ENCODE peak calls at places on chromosomes 6 and 20, in seven cellular contexts. Z is CD8-positive, alpha-beta T cell; L is body of pancreas; X is skeletal muscle cell; H is cardiac fibroblast; U is HL-60; S is lung. T is an unnamed sample.

GRCh38 chr6:161963181-161963580 is 689.3 kb upstream of the AGPAT4 start:
- DNase-seq in S (no peak), X (no peak), L (no peak), H (no peak), Z (no peak), U (no peak), T (no peak)

GRCh38 chr6:114055758-114056157 is 84.8 kb upstream of the HDAC2 start:
- DNase-seq in S (no peak), Z (no peak), X (no peak), U (no peak), L (no peak), H (no peak), T (no peak)

GRCh38 chr20:62243906-62244515 is 5.7 kb downstream of the OSBPL2 start:
- DNase-seq in X (no peak), S (no peak), H (no peak), U (no peak), Z (no peak), L (peak), T (no peak)

GRCh38 chr6:73832313-73832712 is 136.3 kb downstream of the CD109 start:
- DNase-seq in U (no peak), H (peak), S (no peak), L (no peak), Z (no peak), X (peak), T (no peak)

GRCh38 chr20:47438464-47439381 is 63.0 kb upstream of the NCOA3 start:
- DNase-seq in U (no peak), Z (no peak), S (peak), H (no peak), L (no peak), X (no peak), T (no peak)

GRCh38 chr6:12653396-12653910 is 63.1 kb upstream of the PHACTR1 start:
- DNase-seq in Z (no peak), L (no peak), U (no peak), S (no peak), X (peak), H (no peak), T (no peak)

GRCh38 chr6:10429638-10430427 is 15.0 kb upstream of the TFAP2A start:
- DNase-seq in S (no peak), X (no peak), H (peak), U (no peak), L (peak), Z (no peak), T (peak)

GRCh38 chr6:5937516-5937915 is 69.2 kb downstream of the NRN1 start:
- DNase-seq in U (no peak), H (no peak), S (no peak), L (no peak), X (no peak), Z (no peak), T (no peak)

GRCh38 chr6:134746125-134746524 is 203.8 kb downstream of the ALDH8A1 start:
- DNase-seq in L (no peak), H (no peak), U (no peak), X (no peak), Z (no peak), S (no peak), T (no peak)

GRCh38 chr20:19785173-19785799 is 27.2 kb downstream of the RIN2 start:
- DNase-seq in X (peak), S (no peak), L (no peak), U (no peak), H (peak), Z (no peak), T (no peak)

GRCh38 chr6:40794581-40794980 is 207.4 kb upstream of the LRFN2 start:
- DNase-seq in X (no peak), U (no peak), L (no peak), Z (no peak), S (no peak), H (no peak), T (no peak)

GRCh38 chr6:117908246-117909107 is 1.4 kb downstream of the SLC35F1 start:
- DNase-seq in Z (no peak), X (no peak), H (no peak), U (no peak), S (no peak), L (peak), T (no peak)

GRCh38 chr6:51342393-51342792 is 523.7 kb downstream of the TFAP2B start:
- DNase-seq in Z (no peak), H (no peak), X (no peak), S (no peak), U (no peak), L (no peak), T (no peak)

GRCh38 chr20:57412347-57413029 is 21.3 kb downstream of the RBM38 start:
- DNase-seq in Z (peak), U (no peak), X (no peak), H (no peak), S (no peak), L (no peak), T (no peak)

DNA sequence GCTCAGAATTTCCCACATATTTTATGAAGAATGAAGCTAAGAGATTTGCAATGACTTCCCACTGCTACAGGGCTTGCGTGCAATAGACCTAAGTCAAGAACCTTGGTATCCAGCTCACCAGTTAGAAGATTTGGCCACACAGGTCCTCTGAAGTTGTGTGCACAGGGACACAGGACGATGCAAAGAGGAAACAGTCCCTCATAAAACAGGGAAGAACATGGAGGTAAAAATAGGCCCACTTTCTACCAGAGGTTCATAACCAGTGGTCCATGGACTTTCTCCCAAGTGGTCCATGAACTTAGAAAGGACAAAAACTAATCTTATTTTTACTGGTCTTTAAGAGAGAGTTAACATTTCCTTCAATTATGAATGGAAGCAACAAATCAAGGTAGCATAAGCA is 1.3 kb downstream of the ZKSCAN4 start:
- DNase-seq in L (no peak), Z (no peak), X (no peak), H (no peak), U (no peak), S (no peak), T (no peak)
- H3K4me3 ChIP-seq in L (no peak), Z (no peak), X (peak), H (no peak), U (peak), S (no peak), T (peak)

DNA sequence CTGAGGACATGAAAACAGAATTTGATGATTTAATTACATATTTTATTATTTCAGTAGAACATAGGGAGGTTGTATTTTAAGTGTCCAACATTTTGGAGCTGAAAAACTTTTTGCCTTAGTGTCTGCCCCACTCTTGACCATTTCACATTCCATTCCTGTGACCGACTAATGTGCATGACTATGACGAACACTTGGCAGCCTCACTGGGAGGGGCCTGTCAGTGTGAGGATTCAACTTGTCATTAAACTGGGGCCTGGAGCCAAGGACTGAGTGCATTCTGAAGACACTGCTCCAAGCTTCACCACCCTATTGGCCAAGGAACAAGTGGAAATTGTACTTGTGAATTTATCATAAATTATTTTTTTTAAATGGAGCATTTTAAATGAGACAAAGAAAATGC is 661.3 kb downstream of the BCKDHB start:
- DNase-seq in L (no peak), X (peak), Z (no peak), S (no peak), U (no peak), H (peak), T (peak)
- H3K4me3 ChIP-seq in L (no peak), X (no peak), Z (no peak), S (no peak), U (no peak), H (no peak), T (no peak)

DNA sequence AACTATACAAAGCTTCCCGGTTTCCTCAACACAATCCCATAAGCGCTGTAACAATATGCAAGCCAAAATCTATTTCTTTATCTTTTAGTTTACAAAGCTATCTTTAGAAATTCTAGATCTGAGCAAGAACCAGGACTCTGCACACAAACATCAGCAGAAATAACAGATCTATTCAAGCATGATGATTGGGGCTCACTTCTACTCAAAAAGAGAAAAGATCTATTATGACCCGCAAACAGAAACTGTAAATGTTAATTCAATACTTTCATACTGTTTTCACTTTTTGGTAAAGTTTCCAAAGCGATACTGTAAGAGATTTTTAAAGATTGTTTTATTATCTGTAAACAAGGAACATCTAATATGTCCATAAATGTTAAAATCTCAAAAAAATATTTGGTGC is 86.6 kb downstream of the SESN1 start:
- DNase-seq in S (no peak), H (no peak), L (no peak), X (no peak), Z (no peak), U (no peak), T (no peak)
- H3K4me3 ChIP-seq in S (no peak), H (no peak), L (no peak), X (peak), Z (peak), U (no peak), T (peak)

GRCh38 chr6:137906020-137906472 is 39.0 kb downstream of the TNFAIP3 start:
- DNase-seq in Z (no peak), X (no peak), H (no peak), S (no peak), L (no peak), U (no peak), T (no peak)
- H3K4me3 ChIP-seq in Z (no peak), X (no peak), H (no peak), S (no peak), L (no peak), U (no peak), T (no peak)

DNA sequence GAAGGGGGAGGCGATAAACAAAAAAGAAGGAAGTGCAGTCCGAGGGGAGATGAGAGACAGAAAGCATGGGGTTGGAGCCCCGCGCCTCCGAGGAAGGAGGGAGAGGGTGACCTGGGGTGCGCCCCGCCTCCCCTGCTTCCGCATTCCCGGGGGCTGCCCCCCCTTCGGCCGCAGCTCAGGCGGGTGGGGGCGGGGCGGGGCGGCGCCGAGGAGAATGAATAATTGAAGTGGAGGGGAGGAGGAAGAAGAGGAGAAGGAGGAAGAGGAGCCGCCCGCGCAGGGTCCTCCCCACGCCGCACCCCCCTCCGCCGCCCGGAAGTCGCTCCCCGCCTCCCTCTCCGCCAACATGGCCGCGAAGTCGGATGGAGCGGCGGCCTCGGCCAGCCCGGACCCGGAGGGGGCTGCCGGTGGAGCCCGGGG is at the start of gene XKR7:
- DNase-seq in X (no peak), S (no peak), Z (no peak), H (no peak), L (no peak), U (peak), T (no peak)
- H3K4me3 ChIP-seq in X (peak), S (peak), Z (no peak), H (no peak), L (no peak), U (peak), T (no peak)

GRCh38 chr6:154441995-154442310 is 68.5 kb downstream of the CNKSR3 start:
- DNase-seq in U (no peak), X (no peak), H (no peak), S (no peak), Z (no peak), L (no peak), T (no peak)
- H3K4me3 ChIP-seq in U (no peak), X (no peak), H (no peak), S (no peak), Z (no peak), L (no peak), T (no peak)

DNA sequence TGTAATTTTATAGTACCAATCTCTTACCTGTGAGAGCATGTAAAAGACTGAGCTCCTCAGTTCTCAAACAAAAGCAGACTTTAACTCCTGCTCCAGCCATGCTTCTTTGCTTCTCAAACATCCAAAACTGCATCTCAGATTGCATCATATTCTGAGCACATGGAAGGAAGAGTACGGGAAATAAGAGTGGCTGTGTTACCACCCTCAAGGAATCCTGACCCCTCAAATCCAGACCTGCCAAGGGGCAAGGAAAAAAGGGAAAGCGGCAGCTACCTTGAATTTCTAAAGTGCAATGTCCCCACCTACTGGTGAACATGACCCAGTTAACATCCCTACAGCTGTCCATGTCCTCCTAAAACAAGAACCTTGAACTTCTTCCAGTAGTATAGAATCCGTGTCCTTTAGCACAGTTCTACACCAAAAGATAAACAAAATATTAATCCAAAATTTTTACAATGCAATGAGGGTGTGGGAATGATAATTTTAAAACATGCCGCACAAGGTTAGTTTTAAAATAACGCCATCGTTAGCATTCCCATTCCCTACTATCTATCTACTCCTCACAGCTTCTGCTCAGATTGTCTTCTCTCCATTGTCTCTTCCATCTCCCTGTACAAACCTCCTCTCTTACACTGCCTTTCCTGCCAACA is 34.1 kb upstream of the HLA-DQB1 start:
- DNase-seq in X (peak), L (peak), S (peak), Z (peak), U (no peak), H (peak), T (peak)
- H3K4me3 ChIP-seq in X (no peak), L (no peak), S (no peak), Z (no peak), U (no peak), H (no peak), T (no peak)

DNA sequence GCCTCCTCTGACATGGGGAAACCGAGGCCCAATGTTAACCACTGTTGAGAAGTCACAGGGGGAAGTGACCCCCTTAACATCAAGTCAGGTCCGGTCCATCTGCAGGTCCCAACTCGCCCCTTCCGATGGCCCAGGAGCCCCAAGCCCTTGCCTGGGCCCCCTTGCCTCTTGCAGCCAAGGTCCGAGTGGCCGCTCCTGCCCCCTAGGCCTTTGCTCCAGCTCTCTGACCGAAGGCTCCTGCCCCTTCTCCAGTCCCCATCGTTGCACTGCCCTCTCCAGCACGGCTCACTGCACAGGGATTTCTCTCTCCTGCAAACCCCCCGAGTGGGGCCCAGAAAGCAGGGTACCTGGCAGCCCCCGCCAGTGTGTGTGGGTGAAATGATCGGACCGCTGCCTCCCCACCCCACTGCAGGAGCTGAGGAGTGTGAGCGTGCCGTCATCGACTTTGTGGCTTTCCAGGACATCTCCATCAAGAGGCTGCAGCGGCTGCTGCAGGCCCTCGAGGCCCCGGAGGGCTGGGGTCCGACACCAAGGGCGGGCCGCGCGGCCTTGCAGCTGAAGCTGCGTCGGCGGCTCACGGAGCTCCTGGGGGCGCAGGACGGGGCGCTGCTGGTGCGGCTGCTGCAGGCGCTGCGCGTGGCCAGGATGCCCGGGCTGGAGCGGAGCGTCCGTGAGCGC is 1.6 kb downstream of the TNFRSF6B start:
- DNase-seq in X (no peak), U (no peak), L (no peak), H (no peak), Z (no peak), S (no peak), T (no peak)
- H3K4me3 ChIP-seq in X (no peak), U (no peak), L (no peak), H (no peak), Z (no peak), S (peak), T (peak)

GRCh38 chr6:14638562-14638931 is 521.0 kb downstream of the CD83 start:
- DNase-seq in X (no peak), S (no peak), Z (no peak), H (no peak), U (no peak), L (no peak), T (no peak)
- H3K4me3 ChIP-seq in X (no peak), S (no peak), Z (no peak), H (no peak), U (no peak), L (no peak), T (no peak)